ENCODE peak calls at places on chromosomes 2 and 18, in ten cellular contexts. E, A, X, K, T, G, D, Z, J and M are unnamed samples.
A peak's percentile ranks its signal among the peaks of the same experiment; 100 is the strongest.

GRCh38 chr2:240794178-240794721 is 25.8 kb downstream of the KIF1A start:
- DNase-seq in K (no peak), J (no peak), Z (no peak), A (no peak), T (no peak), X (no peak), G (no peak), E (no peak), D (no peak), M (no peak)

GRCh38 chr2:168962636-168963035 is 61.5 kb downstream of the G6PC2 start:
- DNase-seq in T (no peak), Z (no peak), D (no peak), X (no peak), K (no peak), G (no peak), J (no peak), E (no peak), A (no peak), M (no peak)

GRCh38 chr2:202049840-202050239 is 16.2 kb downstream of the FZD7 start:
- DNase-seq in T (no peak), J (no peak), E (no peak), A (no peak), G (no peak), X (no peak), K (no peak), D (peak; percentile 50), Z (no peak), M (no peak)

GRCh38 chr18:78021196-78021595 is 771.5 kb downstream of the GALR1 start:
- DNase-seq in A (no peak), E (no peak), Z (no peak), K (peak; percentile 4), T (no peak), X (no peak), G (no peak), D (no peak), J (no peak), M (no peak)

GRCh38 chr2:215290980-215291599 is 20.8 kb upstream of the ATIC start:
- DNase-seq in D (no peak), Z (no peak), G (no peak), X (peak; percentile 49), A (no peak), T (no peak), K (no peak), J (no peak), E (no peak), M (no peak)

GRCh38 chr2:211931314-211931713 is 607.3 kb downstream of the ERBB4 start:
- DNase-seq in E (no peak), T (no peak), X (no peak), D (no peak), A (no peak), Z (no peak), K (no peak), J (no peak), G (no peak), M (no peak)

GRCh38 chr2:64488050-64488974 is 34.4 kb downstream of the LGALSL start:
- DNase-seq in A (peak; percentile 80), T (peak; percentile 71), D (peak; percentile 84), Z (peak; percentile 26), G (no peak), E (peak; percentile 24), J (peak; percentile 85), K (peak; percentile 40), X (peak; percentile 52), M (peak; percentile 77)

GRCh38 chr18:36340232-36340631 is 42.7 kb downstream of the FHOD3 start:
- DNase-seq in X (no peak), J (no peak), A (no peak), E (no peak), Z (no peak), K (peak; percentile 38), D (no peak), T (no peak), G (no peak), M (no peak)

GRCh38 chr2:216717491-216717901 is 22.1 kb upstream of the IGFBP5 start:
- DNase-seq in A (no peak), G (no peak), K (no peak), T (no peak), D (no peak), X (no peak), E (no peak), J (no peak), Z (no peak), M (no peak)

GRCh38 chr18:41938445-41938844 is 16.6 kb upstream of the PIK3C3 start:
- DNase-seq in D (no peak), K (no peak), E (peak; percentile 86), J (no peak), X (no peak), G (no peak), A (no peak), T (no peak), Z (peak; percentile 83), M (no peak)